ENCODE peak calls at places on chromosomes 5 and 9, in ten cellular contexts. P is fibroblast of lung; G is pancreas; N is endodermal cell; Y is naive thymus-derived CD4-positive, alpha-beta T cell; T is choroid plexus epithelial cell; V is CD8-positive, alpha-beta T cell; A is colonic mucosa; K is foreskin fibroblast; X is tibial artery. O is an unnamed sample.

GRCh38 chr5:123511290-123511647 is 708 bp upstream of the CSNK1G3 start:
- DNase-seq in P (peak), G (no peak), N (no peak), Y (no peak), T (peak), V (no peak), A (no peak), K (no peak), X (no peak), O (peak)

GRCh38 chr9:74133921-74134320 is 363.2 kb upstream of the RORB start:
- DNase-seq in P (no peak), G (no peak), N (no peak), Y (no peak), T (no peak), V (no peak), A (no peak), K (no peak), X (no peak), O (no peak)

GRCh38 chr9:83036043-83036442 is 26.9 kb downstream of the RASEF start:
- DNase-seq in P (no peak), G (no peak), N (no peak), Y (no peak), T (no peak), V (no peak), A (no peak), K (no peak), X (no peak), O (no peak)

GRCh38 chr9:109369285-109369684 is 48.4 kb upstream of the EPB41L4B start:
- DNase-seq in P (no peak), G (no peak), N (no peak), Y (no peak), T (no peak), V (no peak), A (no peak), K (no peak), X (no peak), O (no peak)

GRCh38 chr9:85741112-85741874 is 461 bp downstream of the AGTPBP1 start:
- DNase-seq in P (peak), G (peak), N (peak), Y (no peak), T (peak), V (peak), A (peak), K (peak), X (no peak), O (no peak)

GRCh38 chr5:42518595-42519067 is 95.4 kb downstream of the GHR start:
- DNase-seq in P (no peak), G (no peak), N (no peak), Y (no peak), T (no peak), V (no peak), A (no peak), K (peak), X (peak), O (no peak)

GRCh38 chr5:33371660-33372059 is 69.1 kb upstream of the TARS1 start:
- DNase-seq in P (peak), G (no peak), N (no peak), Y (no peak), T (peak), V (no peak), A (no peak), K (peak), X (no peak), O (peak)

GRCh38 chr5:115297043-115297442 is 589 bp upstream of the CCDC112 start:
- DNase-seq in P (peak), G (no peak), N (no peak), Y (no peak), T (peak), V (no peak), A (no peak), K (peak), X (no peak), O (peak)

GRCh38 chr9:89788457-89788856 is 183.6 kb downstream of the GADD45G start:
- DNase-seq in P (no peak), G (no peak), N (no peak), Y (no peak), T (no peak), V (no peak), A (no peak), K (no peak), X (no peak), O (no peak)

GRCh38 chr9:117523531-117524153 is 108.8 kb upstream of the ASTN2 start:
- DNase-seq in P (no peak), G (no peak), N (no peak), Y (no peak), T (no peak), V (no peak), A (no peak), K (no peak), X (no peak), O (no peak)

GRCh38 chr9:14240491-14240890 is 73.5 kb downstream of the NFIB start:
- DNase-seq in P (peak), G (no peak), N (no peak), Y (no peak), T (no peak), V (no peak), A (no peak), K (no peak), X (no peak), O (no peak)

GRCh38 chr5:137842296-137842695 is 25.4 kb upstream of the MYOT start:
- DNase-seq in P (no peak), G (no peak), N (no peak), Y (no peak), T (no peak), V (no peak), A (no peak), K (no peak), X (no peak), O (no peak)

GRCh38 chr5:137845472-137845871 is 22.2 kb upstream of the MYOT start:
- DNase-seq in P (no peak), G (no peak), N (no peak), Y (no peak), T (no peak), V (no peak), A (no peak), K (no peak), X (no peak), O (no peak)

GRCh38 chr5:137843676-137844284 is 23.9 kb upstream of the MYOT start:
- DNase-seq in P (no peak), G (no peak), N (no peak), Y (no peak), T (no peak), V (no peak), A (no peak), K (no peak), X (no peak), O (no peak)

DNA sequence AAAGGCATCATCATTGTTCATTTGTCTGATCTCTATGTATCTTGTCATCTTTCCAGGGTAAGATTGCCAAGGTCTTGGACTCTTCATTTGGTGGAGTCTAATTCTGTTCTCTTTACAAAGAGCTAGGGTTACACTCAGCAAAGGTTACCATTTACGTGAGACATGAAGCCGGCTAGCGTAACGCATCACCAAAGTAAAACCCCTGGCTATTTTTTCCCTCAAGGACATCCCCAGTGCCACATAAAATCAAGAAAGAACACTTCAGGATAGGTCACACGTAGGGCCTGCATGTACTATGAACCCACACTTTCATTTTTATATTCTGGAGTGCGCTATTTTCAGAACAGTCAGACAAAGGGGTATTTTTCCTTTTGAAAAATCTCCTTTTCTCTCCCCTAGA is 20.0 kb upstream of the MYOT start:
- DNase-seq in P (no peak), G (no peak), N (no peak), Y (no peak), T (no peak), V (no peak), A (no peak), K (no peak), X (no peak), O (no peak)
- H3K4me3 ChIP-seq in P (no peak), G (no peak), N (no peak), Y (no peak), T (no peak), V (no peak), A (no peak), K (no peak), X (no peak), O (no peak)

GRCh38 chr5:137367951-137368350 is 131.2 kb downstream of the SPOCK1 start:
- DNase-seq in P (no peak), G (no peak), N (no peak), Y (no peak), T (no peak), V (no peak), A (no peak), K (no peak), X (no peak), O (no peak)

GRCh38 chr5:137370511-137371071 is 128.5 kb downstream of the SPOCK1 start:
- DNase-seq in P (peak), G (no peak), N (no peak), Y (no peak), T (no peak), V (no peak), A (no peak), K (no peak), X (no peak), O (no peak)

GRCh38 chr5:137366526-137366925 is 132.6 kb downstream of the SPOCK1 start:
- DNase-seq in P (peak), G (no peak), N (no peak), Y (no peak), T (no peak), V (no peak), A (no peak), K (no peak), X (no peak), O (no peak)

GRCh38 chr5:137372386-137373160 is 126.6 kb downstream of the SPOCK1 start:
- DNase-seq in P (peak), G (no peak), N (no peak), Y (no peak), T (no peak), V (no peak), A (no peak), K (peak), X (no peak), O (peak)

GRCh38 chr5:137370096-137370495 is 129.0 kb downstream of the SPOCK1 start:
- DNase-seq in P (peak), G (no peak), N (no peak), Y (no peak), T (no peak), V (no peak), A (no peak), K (no peak), X (no peak), O (no peak)
- H3K4me3 ChIP-seq in P (no peak), G (no peak), N (no peak), Y (no peak), T (no peak), V (no peak), A (no peak), K (no peak), X (no peak), O (no peak)

DNA sequence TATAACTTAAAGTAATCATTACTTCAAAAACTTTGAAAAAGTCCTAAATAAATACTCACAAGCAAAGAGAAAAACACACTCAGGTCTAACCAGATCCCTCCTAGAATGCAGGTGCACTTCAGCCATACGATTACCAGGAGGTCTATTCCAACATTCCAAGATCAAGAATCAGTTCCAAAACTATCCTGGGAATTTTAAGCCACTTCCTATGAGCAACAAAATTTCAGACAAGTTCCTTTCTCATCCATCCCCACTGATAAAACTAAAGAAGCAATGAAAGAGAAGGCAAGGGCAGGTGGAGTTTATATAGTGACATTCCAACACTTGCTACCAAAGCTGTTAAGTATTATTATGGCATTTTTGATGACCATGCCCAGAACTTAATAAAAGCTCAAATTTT is 29.6 kb downstream of the MLLT3 start:
- DNase-seq in P (peak), G (no peak), N (no peak), Y (no peak), T (no peak), V (no peak), A (no peak), K (no peak), X (no peak), O (peak)
- H3K4me3 ChIP-seq in P (no peak), G (no peak), N (no peak), Y (no peak), T (no peak), V (no peak), A (no peak), K (no peak), X (no peak), O (no peak)

GRCh38 chr5:59092758-59093157 is 509.9 kb downstream of the RAB3C start:
- DNase-seq in P (no peak), G (no peak), N (no peak), Y (no peak), T (peak), V (no peak), A (no peak), K (no peak), X (no peak), O (no peak)
- H3K4me3 ChIP-seq in P (peak), G (no peak), N (no peak), Y (no peak), T (peak), V (no peak), A (no peak), K (peak), X (no peak), O (no peak)

DNA sequence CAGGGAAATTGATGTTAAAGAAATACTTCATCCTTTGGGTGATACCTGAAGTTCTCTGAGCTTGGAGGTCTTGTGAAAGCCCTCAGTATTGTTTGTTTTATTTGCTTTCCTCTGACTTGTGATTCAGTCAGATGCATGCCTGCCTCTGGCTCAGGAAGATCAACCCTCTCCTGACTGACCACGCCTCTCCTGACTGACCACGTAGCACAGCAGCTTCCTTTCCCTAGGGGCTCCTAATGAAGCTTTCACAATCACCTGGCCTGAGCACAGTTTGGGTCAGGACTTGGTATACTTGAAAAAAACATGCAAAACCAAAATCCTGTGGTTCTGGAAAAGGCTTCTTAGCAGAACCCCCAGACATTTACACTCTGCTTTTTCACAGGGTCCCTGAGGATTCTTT is 3.8 kb downstream of the TGFBI start:
- DNase-seq in P (peak), G (no peak), N (peak), Y (no peak), T (peak), V (no peak), A (no peak), K (peak), X (peak), O (no peak)
- H3K4me3 ChIP-seq in P (no peak), G (no peak), N (no peak), Y (no peak), T (no peak), V (no peak), A (no peak), K (no peak), X (no peak), O (no peak)

DNA sequence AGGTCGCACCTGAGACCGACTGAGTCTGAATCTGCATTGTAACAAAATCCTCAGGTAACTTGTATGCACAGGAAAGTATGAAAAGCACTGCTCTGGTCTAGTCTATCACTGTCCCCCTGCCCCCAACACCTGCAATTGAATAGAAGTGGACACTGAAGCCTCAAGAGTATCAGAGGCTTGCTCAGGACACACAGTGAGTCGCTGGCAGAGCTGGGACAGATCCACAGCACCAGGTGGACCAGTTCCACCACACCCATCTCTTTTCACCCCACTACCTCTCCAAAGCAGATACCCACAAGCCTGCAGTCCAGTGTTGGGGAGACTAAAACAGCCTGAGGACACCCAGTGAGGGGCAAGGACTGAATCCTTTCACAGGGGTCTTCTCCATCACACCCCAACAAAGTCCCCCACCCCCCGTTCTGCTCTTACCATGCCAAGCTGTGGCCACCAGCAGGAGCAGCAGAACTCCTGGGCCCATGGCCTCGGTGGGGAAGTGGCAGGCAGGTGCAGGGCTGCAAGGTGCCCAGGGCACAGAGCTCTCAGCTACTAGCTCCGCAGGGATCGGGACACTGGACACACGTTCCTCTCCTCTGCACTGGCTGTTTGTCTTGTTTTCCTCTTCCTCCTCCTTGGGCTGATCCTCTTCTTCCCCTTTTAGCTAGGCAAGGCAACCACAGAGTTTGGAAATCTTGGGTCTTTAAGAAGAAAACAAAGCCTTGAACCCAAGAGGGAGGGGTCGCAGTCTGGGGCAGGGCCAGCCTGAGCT is at the start of gene CSF1R:
- DNase-seq in P (no peak), G (no peak), N (peak), Y (no peak), T (no peak), V (no peak), A (no peak), K (no peak), X (no peak), O (no peak)
- H3K4me3 ChIP-seq in P (no peak), G (no peak), N (no peak), Y (no peak), T (no peak), V (no peak), A (peak), K (no peak), X (peak), O (no peak)

DNA sequence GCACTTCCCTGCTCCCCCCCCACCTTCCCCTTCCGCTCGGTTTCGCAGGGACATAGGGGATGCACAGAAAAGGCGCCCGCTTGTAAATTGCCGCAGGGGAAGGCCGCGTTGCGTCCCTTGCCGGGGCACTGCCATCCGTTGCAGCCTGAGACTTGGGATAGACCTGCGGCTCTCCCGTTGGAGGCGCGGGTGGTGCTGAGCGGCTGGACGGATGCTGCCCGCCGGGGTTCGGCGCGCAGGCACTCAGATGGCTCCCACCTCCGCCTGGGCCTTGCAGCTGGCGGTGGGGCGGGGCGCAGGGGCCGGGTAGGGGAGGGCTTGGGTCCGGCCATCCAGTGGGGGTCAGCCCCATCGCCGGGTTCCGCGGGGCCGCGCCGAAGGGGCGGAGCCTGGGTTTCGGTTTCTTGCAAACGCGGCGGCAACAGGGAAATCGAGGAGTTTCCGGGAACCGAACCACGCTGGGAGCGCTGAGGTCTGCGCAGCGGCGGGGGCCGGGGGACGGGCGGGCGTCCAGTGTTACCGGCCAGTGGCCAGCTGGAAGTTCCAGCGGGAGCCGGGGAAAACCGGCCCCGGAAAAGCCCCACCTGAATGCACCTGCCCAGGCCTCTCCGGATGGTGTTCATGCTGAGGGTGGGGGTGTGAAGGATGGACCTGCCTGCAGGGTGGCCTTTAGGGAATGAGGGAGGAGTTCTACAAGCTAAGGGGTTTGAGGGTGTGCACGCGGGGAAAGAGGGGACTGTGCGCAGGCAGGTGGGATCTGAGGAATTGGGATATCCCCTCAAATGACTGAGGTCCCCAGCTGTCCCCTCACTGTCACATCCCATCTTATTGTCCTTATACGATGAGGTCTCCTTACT is 6.3 kb upstream of the IRF1 start:
- DNase-seq in P (peak), G (peak), N (peak), Y (peak), T (peak), V (peak), A (peak), K (peak), X (peak), O (peak)
- H3K4me3 ChIP-seq in P (peak), G (peak), N (peak), Y (peak), T (peak), V (peak), A (peak), K (peak), X (peak), O (peak)

DNA sequence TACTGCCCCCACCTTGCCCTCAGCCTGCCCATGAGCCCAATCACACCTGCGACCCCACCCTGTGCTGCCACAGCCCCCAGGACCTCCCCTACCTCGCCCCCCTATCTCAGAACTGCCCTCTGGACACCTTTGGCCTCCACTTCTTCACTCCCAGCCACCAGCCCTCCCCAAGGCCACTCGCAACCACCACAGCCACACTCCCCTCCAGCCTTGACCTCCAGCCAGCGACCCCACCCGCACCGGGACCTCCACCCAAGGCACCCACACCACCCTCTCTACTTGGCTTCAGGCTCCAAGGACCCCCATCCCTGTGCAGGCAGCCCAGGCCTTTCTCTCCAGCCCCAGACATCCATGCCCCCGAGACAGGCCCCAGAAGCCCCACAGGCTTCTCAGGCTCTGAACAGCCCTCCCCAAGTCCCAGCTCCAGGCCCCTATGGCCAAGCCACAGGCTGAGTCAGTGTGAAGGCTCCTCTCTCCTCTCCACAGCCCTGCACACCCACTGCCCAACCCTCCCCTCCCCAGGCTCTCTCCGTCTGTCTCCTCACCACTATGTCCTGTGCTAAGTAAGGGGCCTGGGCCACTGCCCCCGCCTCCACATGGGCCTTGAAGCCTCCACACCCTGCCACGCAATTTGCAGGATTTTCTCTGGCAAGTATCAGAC is 2.0 kb downstream of the AK1 start:
- DNase-seq in P (peak), G (no peak), N (peak), Y (no peak), T (peak), V (no peak), A (no peak), K (peak), X (no peak), O (peak)
- H3K4me3 ChIP-seq in P (no peak), G (no peak), N (no peak), Y (no peak), T (no peak), V (no peak), A (no peak), K (peak), X (no peak), O (peak)